ENCODE peak calls at places on chromosomes 3 and 15, in four cellular contexts. T is psoas muscle, W is upper lobe of right lung, X is A549. B is an unnamed sample. For H3K4me1 and H3K9me3, the result is how much of the 10 kb centered on the place peaks cover.

GRCh38 chr3:177554900-177555759 is 357.8 kb upstream of the TBL1XR1 start:
- DNase-seq in W (no peak), X (no peak), T (no peak), B (no peak)

GRCh38 chr3:194148383-194148782 is 12.4 kb downstream of the HES1 start:
- DNase-seq in T (no peak), W (no peak), X (no peak), B (no peak)

GRCh38 chr3:16191591-16191990 is 17.1 kb downstream of the GALNT15 start:
- DNase-seq in W (no peak), T (no peak), X (no peak), B (no peak)

GRCh38 chr3:193665370-193665989 is 72.5 kb downstream of the OPA1 start:
- DNase-seq in T (no peak), X (peak), W (no peak), B (no peak)

GRCh38 chr3:88301273-88302002 is 151.7 kb downstream of the C3orf38 start:
- DNase-seq in W (no peak), T (no peak), X (peak), B (no peak)

GRCh38 chr15:68590721-68591389 is 12.1 kb downstream of the CORO2B start:
- DNase-seq in X (no peak), W (no peak), T (no peak), B (no peak)

GRCh38 chr3:64650096-64650622 is 37.6 kb downstream of the ADAMTS9 start:
- DNase-seq in T (no peak), W (no peak), X (no peak), B (no peak)

GRCh38 chr3:94734201-94734600 is 671.3 kb downstream of the NSUN3 start:
- DNase-seq in X (no peak), T (no peak), W (no peak), B (no peak)

GRCh38 chr3:61043156-61043555 is 208.1 kb downstream of the FHIT start:
- DNase-seq in W (no peak), T (no peak), X (no peak), B (no peak)

GRCh38 chr15:90982135-90982534 is 12.2 kb downstream of the PRC1 start:
- DNase-seq in W (no peak), T (no peak), X (no peak), B (no peak)

GRCh38 chr15:80596521-80596976 is 98.6 kb upstream of the ABHD17C start:
- DNase-seq in W (no peak), X (peak), T (no peak), B (no peak)

GRCh38 chr15:90540768-90541167 is 11.0 kb downstream of the CRTC3 start:
- DNase-seq in X (no peak), W (no peak), T (no peak), B (no peak)

GRCh38 chr3:60953406-60953805 is 297.8 kb downstream of the FHIT start:
- DNase-seq in T (no peak), W (no peak), X (no peak), B (no peak)

GRCh38 chr15:85307687-85308045 is 72.7 kb upstream of the AKAP13 start:
- DNase-seq in T (no peak), X (no peak), W (no peak), B (no peak)

GRCh38 chr3:129615751-129616281 is 9.3 kb upstream of the PLXND1 start:
- DNase-seq in W (peak), T (peak), X (no peak), B (no peak)

GRCh38 chr15:28456476-28457395 is 76.0 kb downstream of the GOLGA8G start:
- DNase-seq in W (peak), X (no peak), T (peak), B (no peak)

GRCh38 chr3:107561980-107562379 is 39.2 kb downstream of the BBX start:
- DNase-seq in T (no peak), W (no peak), X (no peak), B (no peak)

GRCh38 chr15:51111061-51111460 is 16.4 kb upstream of the TNFAIP8L3 start:
- DNase-seq in W (no peak), T (no peak), X (no peak), B (no peak)

GRCh38 chr3:134371542-134372324 is 2.5 kb downstream of the AMOTL2 start:
- DNase-seq in T (peak), X (no peak), W (peak), B (no peak)

GRCh38 chr3:52245322-52246263 is at the start of gene PPM1M:
- DNase-seq in X (peak), T (peak), W (peak), B (no peak)

GRCh38 chr15:70056091-70056680 is 41.5 kb downstream of the TLE3 start:
- DNase-seq in X (no peak), T (no peak), W (no peak), B (no peak)

GRCh38 chr3:169827712-169828111 is 15.0 kb upstream of the LRRC34 start:
- DNase-seq in X (no peak), T (no peak), W (no peak), B (no peak)

GRCh38 chr3:181278468-181279238 is 289.1 kb upstream of the DNAJC19 start:
- DNase-seq in T (no peak), X (no peak), W (no peak), B (no peak)

GRCh38 chr3:174440350-174440716 is 418.8 kb upstream of the NAALADL2 start:
- DNase-seq in X (no peak), W (no peak), T (no peak), B (no peak)

GRCh38 chr3:44292947-44293346 is 45.6 kb upstream of the TCAIM start:
- DNase-seq in T (no peak), W (no peak), X (no peak), B (no peak)

GRCh38 chr15:63973212-63974009 is 72.9 kb downstream of the DAPK2 start:
- DNase-seq in X (peak), W (no peak), T (no peak), B (no peak)

GRCh38 chr3:188262913-188263683 is 109.1 kb downstream of the LPP start:
- DNase-seq in X (peak), T (peak), W (no peak), B (no peak)

GRCh38 chr3:34382859-34383258 is 584.4 kb downstream of the PDCD6IP start:
- DNase-seq in T (no peak), W (no peak), X (no peak), B (no peak)

GRCh38 chr15:27685638-27686037 is 413.5 kb downstream of the OCA2 start:
- DNase-seq in T (no peak), X (no peak), W (no peak), B (no peak)

GRCh38 chr3:35678552-35679220 is 39.4 kb downstream of the ARPP21 start:
- DNase-seq in T (no peak), X (no peak), W (no peak), B (no peak)

GRCh38 chr3:105865016-105865623 is 3.7 kb downstream of the CBLB start:
- DNase-seq in X (no peak), W (no peak), T (no peak), B (no peak)

GRCh38 chr3:105867690-105868449 is 942 bp downstream of the CBLB start:
- DNase-seq in T (no peak), X (no peak), W (no peak), B (no peak)

GRCh38 chr3:105865867-105866350 is 2.9 kb downstream of the CBLB start:
- DNase-seq in W (no peak), T (no peak), X (no peak), B (no peak)

GRCh38 chr3:105868450-105868744 is 415 bp downstream of the CBLB start:
- DNase-seq in T (peak), W (peak), X (peak), B (no peak)

GRCh38 chr3:105866656-105867653 is 1.9 kb downstream of the CBLB start:
- DNase-seq in W (no peak), T (peak), X (no peak), B (no peak)
- H3K4me1 ChIP-seq in W (under half), T (under half), X (under half), B (under half)

DNA sequence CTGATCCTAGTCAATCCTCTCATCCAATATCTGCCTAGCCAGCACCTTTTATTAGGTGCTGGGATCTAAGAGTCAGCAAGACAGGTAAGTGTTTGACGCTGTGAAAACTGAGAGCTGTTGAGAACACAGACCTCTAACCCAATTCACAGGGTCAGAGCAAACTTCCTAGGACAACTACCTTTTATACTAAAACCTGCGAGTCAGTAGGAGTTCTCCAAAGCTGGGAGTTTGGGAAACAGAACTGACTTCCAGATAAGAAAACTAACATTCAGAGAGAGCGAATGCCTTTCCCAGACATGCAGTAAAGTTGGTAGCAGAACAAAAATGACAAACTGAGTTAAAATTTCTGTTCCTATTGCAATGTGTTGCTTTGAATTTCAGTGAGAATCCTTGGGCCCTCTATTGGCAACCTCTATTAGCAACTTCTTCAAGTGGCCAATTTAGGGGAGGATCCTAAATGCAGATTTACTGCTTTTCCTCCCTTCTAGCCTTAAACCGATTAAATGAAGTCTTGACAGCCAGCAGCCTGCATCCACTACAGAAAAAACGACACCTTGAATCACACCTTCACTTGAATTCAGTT is 11.3 kb downstream of the NR2E3 start:
- DNase-seq in W (no peak), T (no peak), X (no peak), B (no peak)
- H3K9me3 ChIP-seq in W (under half), T (under half), X (half or more), B (under half)

DNA sequence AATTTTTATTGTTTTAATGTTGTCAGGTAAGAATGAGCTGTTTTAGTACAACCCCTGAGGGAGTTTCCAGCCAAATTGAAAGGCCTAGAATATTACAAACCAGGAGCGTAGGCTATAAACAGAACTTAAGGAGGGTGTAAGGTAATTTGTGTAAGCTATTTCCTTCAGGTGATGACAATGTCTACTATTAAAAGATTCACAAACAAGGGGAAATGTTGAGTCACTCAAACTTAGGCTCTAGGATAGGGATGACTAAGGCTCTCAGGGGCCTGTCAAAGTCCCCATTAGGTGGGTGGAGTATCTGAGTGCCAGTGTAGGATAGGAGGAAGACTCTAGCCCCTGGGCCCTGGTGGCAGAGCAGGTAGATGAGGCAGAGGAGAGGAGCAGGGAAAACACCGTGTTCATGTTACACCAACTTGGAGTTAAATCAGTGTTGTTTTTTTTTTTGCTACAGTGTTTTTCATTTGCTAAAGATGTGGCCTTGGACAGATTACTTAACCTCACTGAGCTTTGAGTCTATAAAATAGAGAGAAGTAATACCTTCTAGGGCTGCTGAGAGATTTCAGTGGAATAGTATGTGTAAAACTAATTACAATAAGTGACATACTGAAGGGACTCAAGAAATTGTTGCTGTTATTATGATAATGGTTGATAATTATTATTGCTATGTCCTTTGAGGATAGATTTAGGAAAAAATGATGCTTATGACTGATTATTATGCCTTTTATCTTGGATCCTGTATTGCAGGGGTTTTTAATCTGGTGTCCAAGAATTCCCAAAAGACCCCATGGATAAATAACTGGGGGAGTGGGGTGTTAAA is 10.2 kb downstream of the TM4SF1 start:
- DNase-seq in W (no peak), T (no peak), X (peak), B (no peak)
- H3K4me1 ChIP-seq in W (under half), T (under half), X (half or more), B (under half)

DNA sequence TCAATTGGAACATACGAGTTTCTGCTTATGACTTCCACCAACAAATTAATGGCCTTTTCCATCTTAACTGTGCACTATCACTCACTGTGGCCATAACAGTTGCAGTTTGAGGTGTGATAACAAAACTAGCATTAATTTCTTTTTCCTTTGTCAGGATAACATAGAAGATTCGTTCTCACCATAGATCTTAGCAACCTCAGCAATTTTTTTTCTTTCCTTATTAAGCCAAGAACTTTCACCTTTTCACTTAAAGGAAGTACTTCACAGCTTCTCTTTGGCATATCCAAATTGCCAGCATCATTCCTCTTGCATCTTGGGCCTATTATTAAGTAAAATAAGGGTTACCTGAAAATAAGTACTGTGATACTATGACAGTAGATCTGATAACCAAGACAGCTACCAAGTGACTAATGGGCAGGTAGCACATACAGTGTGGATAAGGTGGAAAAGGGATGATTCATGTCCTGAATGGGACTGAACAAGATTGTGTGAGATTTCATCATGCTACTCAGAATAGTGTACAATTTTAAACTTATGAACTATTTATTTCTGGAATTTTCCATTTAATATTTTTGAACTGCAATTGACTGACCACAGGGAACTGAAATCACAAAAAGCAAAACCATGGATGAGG is 46.6 kb downstream of the CEP70 start:
- DNase-seq in T (no peak), W (no peak), X (no peak), B (no peak)
- H3K9me3 ChIP-seq in T (under half), W (under half), X (under half), B (under half)

GRCh38 chr15:37262922-37263608 is 162.7 kb upstream of the MEIS2 start:
- DNase-seq in X (no peak), W (no peak), T (no peak), B (no peak)

GRCh38 chr15:37261685-37262084 is 161.3 kb upstream of the MEIS2 start:
- DNase-seq in T (no peak), W (no peak), X (no peak), B (no peak)

DNA sequence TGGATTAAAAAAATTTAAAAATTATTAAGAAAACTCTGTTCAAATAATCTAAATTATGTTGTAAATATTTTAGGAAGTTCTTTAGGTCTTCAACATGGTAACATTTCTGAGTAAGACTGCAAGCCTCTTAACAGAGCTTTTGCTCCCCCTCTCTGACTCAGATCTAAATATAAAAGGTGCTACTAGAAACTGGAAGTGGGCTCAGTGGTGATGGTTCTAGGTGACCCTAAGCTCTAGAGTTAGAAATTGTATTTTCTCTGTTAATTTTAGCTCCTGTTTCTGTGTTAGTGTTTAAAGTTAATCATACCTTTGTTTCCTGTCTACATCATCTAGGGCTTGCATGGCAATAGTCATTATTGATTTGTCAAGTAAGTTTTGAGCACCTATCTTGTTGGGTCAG is 159.9 kb upstream of the MEIS2 start:
- DNase-seq in T (no peak), W (no peak), X (no peak), B (no peak)
- H3K4me1 ChIP-seq in T (under half), W (under half), X (under half), B (under half)

DNA sequence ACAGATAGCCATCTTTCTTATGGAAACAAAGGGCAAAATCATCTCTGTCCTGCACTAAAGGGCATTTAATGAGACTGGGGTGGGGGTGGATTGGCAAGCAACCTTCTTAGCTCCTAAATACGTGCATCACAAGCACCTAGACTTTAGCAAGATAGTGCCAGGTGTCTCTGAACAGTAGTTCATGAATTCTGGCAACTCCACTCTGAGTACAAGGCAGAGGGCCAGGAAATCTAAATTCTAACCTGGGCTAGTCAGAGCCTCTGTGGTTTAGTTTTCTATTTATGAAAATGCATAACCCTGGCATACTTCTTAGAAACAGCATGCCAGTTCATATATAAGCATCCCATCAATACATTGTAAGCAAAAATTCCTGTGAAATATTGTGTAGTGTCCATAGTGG is 788.5 kb downstream of the MCTP2 start:
- DNase-seq in T (no peak), W (no peak), X (no peak), B (no peak)
- H3K9me3 ChIP-seq in T (under half), W (under half), X (under half), B (under half)

GRCh38 chr3:58534592-58535494 is 2.1 kb downstream of the ACOX2 start:
- DNase-seq in W (no peak), T (no peak), X (no peak), B (no peak)
- H3K4me1 ChIP-seq in W (under half), T (under half), X (under half), B (under half)

GRCh38 chr3:147409143-147410121 is at the start of gene ZIC1:
- DNase-seq in X (no peak), W (no peak), T (peak), B (no peak)
- H3K9me3 ChIP-seq in X (under half), W (under half), T (under half), B (under half)